ENCODE peak calls at places on chromosomes 16 and 17, in four cellular contexts. I is suprapubic skin; Y is neural progenitor cell; K is CD8-positive, alpha-beta T cell. Z is an unnamed sample.

GRCh38 chr17:57106107-57106835 is 21.2 kb downstream of the AKAP1 start:
- DNase-seq in I (no peak), Y (peak), K (no peak), Z (no peak)

GRCh38 chr17:1484060-1484535 is 8.4 kb downstream of the MYO1C start:
- DNase-seq in I (peak), Y (no peak), K (no peak), Z (no peak)

GRCh38 chr17:19370493-19370960 is 7.8 kb upstream of the MAPK7 start:
- DNase-seq in I (peak), Y (no peak), K (no peak), Z (peak)

GRCh38 chr17:44350733-44351226 is 5.7 kb downstream of the GRN start:
- DNase-seq in I (no peak), Y (peak), K (peak), Z (peak)

GRCh38 chr16:11345040-11345862 is at the start of gene RMI2:
- DNase-seq in I (peak), Y (peak), K (peak), Z (peak)

GRCh38 chr17:44213403-44214229 is 5.9 kb downstream of the UBTF start:
- DNase-seq in I (no peak), Y (no peak), K (no peak), Z (no peak)

GRCh38 chr17:78581304-78581703 is 4.1 kb upstream of the DNAH17 start:
- DNase-seq in I (no peak), Y (peak), K (no peak), Z (no peak)

GRCh38 chr16:84520778-84521770 is 16.6 kb upstream of the MEAK7 start:
- DNase-seq in I (no peak), Y (no peak), K (no peak), Z (no peak)

GRCh38 chr16:9438991-9439390 is 347.5 kb downstream of the HAPSTR1 start:
- DNase-seq in I (no peak), Y (no peak), K (no peak), Z (no peak)

GRCh38 chr17:40936437-40936971 is 942 bp downstream of the KRT23 start:
- DNase-seq in I (peak), Y (no peak), K (no peak), Z (no peak)
- H3K4me3 ChIP-seq in I (peak), Y (no peak), K (no peak), Z (no peak)

DNA sequence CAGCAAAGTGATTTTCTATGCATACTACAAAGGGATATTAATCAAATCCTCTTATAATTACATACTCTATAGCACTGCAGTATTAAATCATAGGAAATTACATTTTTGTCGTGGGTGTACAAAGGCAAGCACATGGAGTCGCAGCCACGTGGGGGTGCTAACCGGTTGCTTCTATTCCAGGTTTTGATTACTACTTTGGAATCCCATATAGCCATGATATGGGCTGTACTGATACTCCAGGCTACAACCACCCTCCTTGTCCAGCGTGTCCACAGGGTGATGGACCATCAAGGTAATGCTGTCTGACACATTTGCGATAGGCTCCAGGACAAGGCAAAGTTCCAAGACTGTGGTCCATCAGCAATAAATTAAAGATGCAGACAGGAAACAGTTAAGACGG is 60.1 kb downstream of the ARSG start:
- DNase-seq in I (no peak), Y (no peak), K (no peak), Z (peak)
- TF ChIP-seq CTCF in I (no peak), Y (no peak), K (no peak), Z (peak)

GRCh38 chr17:35051579-35052239 is 11.8 kb downstream of the RFFL start:
- DNase-seq in I (no peak), Y (no peak), K (no peak), Z (peak)
- H3K4me3 ChIP-seq in I (no peak), Y (no peak), K (peak), Z (no peak)

DNA sequence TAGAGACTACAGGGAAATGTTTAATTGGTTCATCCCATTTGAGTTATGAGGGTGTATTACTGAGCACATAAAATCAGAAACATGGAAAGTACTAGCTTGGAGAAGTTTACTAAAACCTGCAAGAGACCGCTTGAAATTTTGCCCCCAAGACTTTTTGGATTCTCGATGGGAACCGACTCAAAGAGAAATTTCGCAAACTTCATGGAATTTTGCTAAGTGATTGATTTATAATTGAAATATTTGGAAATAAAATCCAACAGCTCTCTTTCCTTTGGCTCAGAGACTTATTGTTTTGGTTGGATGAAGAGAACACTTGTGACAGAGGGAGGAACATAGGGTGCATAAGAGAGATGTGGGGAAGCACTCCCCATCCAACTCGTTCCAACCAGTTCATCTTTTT is 574.4 kb downstream of the WWOX start:
- DNase-seq in I (no peak), Y (no peak), K (no peak), Z (no peak)
- TF ChIP-seq CTCF in I (no peak), Y (no peak), K (no peak), Z (no peak)

GRCh38 chr17:81058263-81058871 is 23.4 kb downstream of the BAIAP2 start:
- DNase-seq in I (no peak), Y (no peak), K (no peak), Z (no peak)
- H3K4me3 ChIP-seq in I (peak), Y (no peak), K (no peak), Z (no peak)

GRCh38 chr16:2970563-2970962 is 1.4 kb downstream of the PAQR4 start:
- DNase-seq in I (no peak), Y (no peak), K (no peak), Z (no peak)

GRCh38 chr16:2971985-2972784 is 3.0 kb downstream of the PAQR4 start:
- DNase-seq in I (no peak), Y (no peak), K (no peak), Z (no peak)

GRCh38 chr16:2969545-2970521 is 685 bp downstream of the PAQR4 start:
- DNase-seq in I (no peak), Y (peak), K (peak), Z (peak)

GRCh38 chr16:2973081-2973480 is 3.9 kb downstream of the PAQR4 start:
- DNase-seq in I (no peak), Y (no peak), K (no peak), Z (no peak)

DNA sequence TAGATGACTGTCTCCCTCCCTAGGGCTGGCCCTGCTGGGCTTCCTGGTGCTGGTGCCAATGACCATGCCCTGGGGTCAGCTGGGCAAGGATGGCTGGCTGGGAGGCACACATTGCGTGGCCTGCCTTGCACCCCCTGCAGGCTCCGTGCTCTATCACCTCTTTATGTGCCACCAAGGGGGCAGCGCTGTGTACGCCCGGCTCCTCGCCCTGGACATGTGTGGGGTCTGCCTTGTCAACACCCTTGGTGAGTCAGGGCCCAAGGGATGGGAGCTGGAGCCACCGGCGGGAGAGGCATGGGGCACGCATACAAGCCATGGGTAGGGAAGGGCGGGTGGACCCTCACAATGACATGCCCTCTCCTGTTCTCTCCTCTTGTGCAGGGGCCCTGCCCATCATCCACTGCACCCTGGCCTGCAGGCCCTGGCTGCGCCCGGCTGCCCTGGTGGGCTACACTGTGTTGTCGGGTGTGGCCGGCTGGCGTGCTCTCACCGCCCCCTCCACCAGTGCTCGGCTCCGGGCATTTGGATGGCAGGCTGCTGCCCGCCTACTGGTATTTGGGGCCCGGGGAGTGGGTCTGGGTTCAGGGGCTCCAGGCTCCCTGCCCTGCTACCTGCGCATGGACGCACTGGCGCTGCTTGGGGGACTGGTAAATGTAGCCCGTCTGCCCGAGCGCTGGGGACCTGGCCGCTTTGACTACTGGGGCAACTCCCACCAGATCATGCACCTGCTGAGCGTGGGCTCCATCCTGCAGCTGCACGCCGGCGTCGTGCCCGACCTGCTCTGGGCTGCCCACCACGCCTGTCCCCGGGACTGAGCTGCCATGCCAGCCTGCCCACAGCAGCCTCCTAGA is 2.2 kb downstream of the PAQR4 start:
- DNase-seq in I (no peak), Y (no peak), K (no peak), Z (no peak)
- TF ChIP-seq CTCF in I (no peak), Y (no peak), K (no peak), Z (no peak)

DNA sequence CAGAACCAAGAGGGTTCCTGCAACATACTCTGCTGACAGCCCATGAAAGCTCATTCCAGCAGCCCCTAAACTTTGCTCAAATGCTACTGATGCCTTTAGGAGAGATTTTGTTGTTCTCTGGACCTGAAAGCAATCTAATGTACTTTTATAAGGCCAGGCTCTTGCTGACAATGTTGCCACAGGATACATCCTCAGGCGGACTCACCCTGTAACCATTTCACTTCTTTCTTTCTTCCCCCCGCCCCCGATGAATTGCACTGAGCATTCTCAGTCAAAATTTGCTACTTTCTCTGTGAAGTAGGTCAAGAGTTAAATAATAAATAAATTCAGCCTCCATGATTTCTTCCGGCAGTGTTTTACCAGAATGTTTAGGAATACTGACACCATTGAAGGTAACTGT is 1.5 kb downstream of the GAS7 start:
- DNase-seq in I (no peak), Y (no peak), K (no peak), Z (no peak)
- H3K4me3 ChIP-seq in I (peak), Y (no peak), K (no peak), Z (peak)